ENCODE peak calls at places on chromosome 11, in seven cellular contexts. One of them, this sample, is unnamed.

GRCh38 chr11:112073941-112074811 is at the start of the genes NKAPD1 and PIH1D2:
- DNase-seq in fibroblast of pulmonary artery: peak
- DNase-seq in adipocyte: peak
- DNase-seq in Peyer's patch: peak
- DNase-seq in lower lobe of right lung: peak
- DNase-seq in fibroblast of mammary gland: peak
- DNase-seq in mesenchymal stem cell: peak
- DNase-seq in this sample: peak

GRCh38 chr11:119206512-119207299 is 567 bp downstream of the CBL start:
- DNase-seq in Peyer's patch: no peak
- DNase-seq in adipocyte: peak
- DNase-seq in fibroblast of pulmonary artery: no peak
- DNase-seq in mesenchymal stem cell: peak
- DNase-seq in fibroblast of mammary gland: peak
- DNase-seq in lower lobe of right lung: peak
- DNase-seq in this sample: peak

GRCh38 chr11:134850566-134850965 is 438.5 kb upstream of the B3GAT1 start:
- DNase-seq in Peyer's patch: no peak
- DNase-seq in mesenchymal stem cell: no peak
- DNase-seq in adipocyte: no peak
- DNase-seq in fibroblast of mammary gland: no peak
- DNase-seq in lower lobe of right lung: no peak
- DNase-seq in fibroblast of pulmonary artery: no peak
- DNase-seq in this sample: no peak

GRCh38 chr11:69567951-69568808 is 72.8 kb upstream of the CCND1 start:
- DNase-seq in fibroblast of pulmonary artery: peak
- DNase-seq in Peyer's patch: no peak
- DNase-seq in mesenchymal stem cell: peak
- DNase-seq in fibroblast of mammary gland: no peak
- DNase-seq in lower lobe of right lung: no peak
- DNase-seq in adipocyte: peak
- DNase-seq in this sample: no peak

GRCh38 chr11:68610452-68611116 is 73.8 kb upstream of the GAL start:
- DNase-seq in adipocyte: peak
- DNase-seq in fibroblast of pulmonary artery: peak
- DNase-seq in lower lobe of right lung: no peak
- DNase-seq in mesenchymal stem cell: peak
- DNase-seq in Peyer's patch: no peak
- DNase-seq in fibroblast of mammary gland: peak
- DNase-seq in this sample: no peak

GRCh38 chr11:35327829-35328228 is 91.5 kb downstream of the SLC1A2 start:
- DNase-seq in Peyer's patch: no peak
- DNase-seq in fibroblast of pulmonary artery: no peak
- DNase-seq in adipocyte: no peak
- DNase-seq in mesenchymal stem cell: no peak
- DNase-seq in fibroblast of mammary gland: no peak
- DNase-seq in lower lobe of right lung: no peak
- DNase-seq in this sample: no peak

GRCh38 chr11:12741671-12742216 is 67.5 kb downstream of the TEAD1 start:
- DNase-seq in fibroblast of pulmonary artery: no peak
- DNase-seq in mesenchymal stem cell: no peak
- DNase-seq in fibroblast of mammary gland: no peak
- DNase-seq in Peyer's patch: no peak
- DNase-seq in adipocyte: no peak
- DNase-seq in lower lobe of right lung: no peak
- DNase-seq in this sample: no peak

GRCh38 chr11:30553521-30554110 is 32.5 kb downstream of the MPPED2 start:
- DNase-seq in fibroblast of mammary gland: no peak
- DNase-seq in Peyer's patch: no peak
- DNase-seq in lower lobe of right lung: no peak
- DNase-seq in mesenchymal stem cell: peak
- DNase-seq in fibroblast of pulmonary artery: no peak
- DNase-seq in adipocyte: no peak
- DNase-seq in this sample: no peak

GRCh38 chr11:17014774-17015638 is 792 bp upstream of the PLEKHA7 start:
- DNase-seq in fibroblast of pulmonary artery: peak
- DNase-seq in mesenchymal stem cell: peak
- DNase-seq in Peyer's patch: peak
- DNase-seq in lower lobe of right lung: no peak
- DNase-seq in fibroblast of mammary gland: peak
- DNase-seq in adipocyte: no peak
- DNase-seq in this sample: peak

GRCh38 chr11:124983674-124984511 is 29.9 kb downstream of the CCDC15 start:
- DNase-seq in mesenchymal stem cell: no peak
- DNase-seq in Peyer's patch: no peak
- DNase-seq in adipocyte: no peak
- DNase-seq in lower lobe of right lung: no peak
- DNase-seq in fibroblast of mammary gland: no peak
- DNase-seq in fibroblast of pulmonary artery: no peak
- DNase-seq in this sample: no peak

GRCh38 chr11:67564230-67564629 is 19.4 kb upstream of the GSTP1 start:
- DNase-seq in Peyer's patch: no peak
- DNase-seq in mesenchymal stem cell: peak
- DNase-seq in lower lobe of right lung: no peak
- DNase-seq in fibroblast of mammary gland: peak
- DNase-seq in adipocyte: no peak
- DNase-seq in fibroblast of pulmonary artery: no peak
- DNase-seq in this sample: peak

GRCh38 chr11:93131709-93132108 is 66.1 kb downstream of the SLC36A4 start:
- DNase-seq in fibroblast of pulmonary artery: no peak
- DNase-seq in fibroblast of mammary gland: no peak
- DNase-seq in adipocyte: no peak
- DNase-seq in Peyer's patch: no peak
- DNase-seq in mesenchymal stem cell: no peak
- DNase-seq in lower lobe of right lung: no peak
- DNase-seq in this sample: peak

DNA sequence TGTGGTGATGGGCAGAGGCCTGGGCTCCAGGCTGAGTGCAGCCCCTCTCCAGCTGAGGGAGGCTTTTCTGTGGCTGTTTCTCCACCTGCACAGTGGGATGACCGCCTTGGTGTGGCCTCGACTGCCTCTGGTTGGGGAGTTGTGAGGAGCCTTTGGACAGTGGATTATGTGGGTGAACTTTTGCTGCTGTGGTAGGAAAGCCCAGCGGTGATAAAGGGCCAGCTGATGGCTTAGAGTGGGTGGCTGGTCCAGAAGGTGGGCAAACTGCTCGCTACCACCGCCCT is 1.4 kb upstream of the ESRRA start:
- DNase-seq in adipocyte: no peak
- DNase-seq in fibroblast of pulmonary artery: no peak
- DNase-seq in fibroblast of mammary gland: no peak
- DNase-seq in Peyer's patch: no peak
- DNase-seq in lower lobe of right lung: no peak
- DNase-seq in mesenchymal stem cell: no peak
- DNase-seq in this sample: no peak
- H3K4me3 ChIP-seq in adipocyte: peak
- H3K4me3 ChIP-seq in fibroblast of pulmonary artery: peak
- H3K4me3 ChIP-seq in fibroblast of mammary gland: peak
- H3K4me3 ChIP-seq in Peyer's patch: peak
- H3K4me3 ChIP-seq in lower lobe of right lung: peak
- H3K4me3 ChIP-seq in mesenchymal stem cell: peak
- H3K4me3 ChIP-seq in this sample: no peak

GRCh38 chr11:57764972-57765371 is 3.4 kb downstream of the CTNND1 start:
- DNase-seq in lower lobe of right lung: no peak
- DNase-seq in fibroblast of mammary gland: no peak
- DNase-seq in Peyer's patch: no peak
- DNase-seq in mesenchymal stem cell: no peak
- DNase-seq in fibroblast of pulmonary artery: no peak
- DNase-seq in adipocyte: no peak
- DNase-seq in this sample: no peak

GRCh38 chr11:57762235-57762866 is 749 bp downstream of the CTNND1 start:
- DNase-seq in Peyer's patch: no peak
- DNase-seq in fibroblast of pulmonary artery: no peak
- DNase-seq in adipocyte: peak
- DNase-seq in fibroblast of mammary gland: no peak
- DNase-seq in lower lobe of right lung: no peak
- DNase-seq in mesenchymal stem cell: peak
- DNase-seq in this sample: no peak

GRCh38 chr11:57761301-57762234 is at the start of gene CTNND1:
- DNase-seq in fibroblast of pulmonary artery: peak
- DNase-seq in mesenchymal stem cell: peak
- DNase-seq in fibroblast of mammary gland: peak
- DNase-seq in Peyer's patch: peak
- DNase-seq in lower lobe of right lung: peak
- DNase-seq in adipocyte: peak
- DNase-seq in this sample: peak

GRCh38 chr11:57764527-57764926 is 2.9 kb downstream of the CTNND1 start:
- DNase-seq in lower lobe of right lung: no peak
- DNase-seq in Peyer's patch: no peak
- DNase-seq in mesenchymal stem cell: peak
- DNase-seq in adipocyte: no peak
- DNase-seq in fibroblast of pulmonary artery: no peak
- DNase-seq in fibroblast of mammary gland: no peak
- DNase-seq in this sample: peak

DNA sequence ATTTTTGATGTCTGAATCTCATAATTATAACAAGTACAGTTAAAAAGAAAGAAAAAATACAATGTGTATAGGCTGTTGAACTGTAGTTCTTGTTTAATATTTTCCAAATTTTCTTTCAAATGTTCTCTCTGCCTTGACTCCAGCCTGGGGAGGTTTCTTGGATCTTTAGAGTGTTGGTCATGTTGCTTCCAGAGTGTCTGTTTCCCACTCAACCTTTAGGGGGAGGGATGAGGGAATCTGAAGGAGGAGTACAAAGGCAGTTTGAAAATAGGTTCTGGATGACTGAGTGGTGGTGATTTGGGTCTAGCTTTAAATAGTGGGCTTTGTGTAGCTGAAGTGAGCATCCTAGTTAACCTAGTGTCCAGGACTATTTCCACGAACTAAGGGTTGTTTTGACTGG is 2.0 kb downstream of the CTNND1 start:
- DNase-seq in Peyer's patch: no peak
- DNase-seq in fibroblast of mammary gland: peak
- DNase-seq in fibroblast of pulmonary artery: peak
- DNase-seq in lower lobe of right lung: no peak
- DNase-seq in mesenchymal stem cell: peak
- DNase-seq in adipocyte: peak
- DNase-seq in this sample: peak
- H3K4me3 ChIP-seq in Peyer's patch: peak
- H3K4me3 ChIP-seq in fibroblast of mammary gland: peak
- H3K4me3 ChIP-seq in fibroblast of pulmonary artery: peak
- H3K4me3 ChIP-seq in lower lobe of right lung: peak
- H3K4me3 ChIP-seq in mesenchymal stem cell: peak
- H3K4me3 ChIP-seq in adipocyte: peak
- H3K4me3 ChIP-seq in this sample: peak

GRCh38 chr11:29162490-29162889 is 854.3 kb downstream of the KCNA4 start:
- DNase-seq in lower lobe of right lung: no peak
- DNase-seq in Peyer's patch: no peak
- DNase-seq in fibroblast of pulmonary artery: peak
- DNase-seq in fibroblast of mammary gland: peak
- DNase-seq in adipocyte: peak
- DNase-seq in mesenchymal stem cell: no peak
- DNase-seq in this sample: no peak
- H3K4me3 ChIP-seq in lower lobe of right lung: no peak
- H3K4me3 ChIP-seq in Peyer's patch: no peak
- H3K4me3 ChIP-seq in fibroblast of pulmonary artery: no peak
- H3K4me3 ChIP-seq in fibroblast of mammary gland: no peak
- H3K4me3 ChIP-seq in adipocyte: no peak
- H3K4me3 ChIP-seq in mesenchymal stem cell: no peak
- H3K4me3 ChIP-seq in this sample: no peak

GRCh38 chr11:59097113-59097708 is 9.8 kb upstream of the FAM111B start:
- DNase-seq in lower lobe of right lung: peak
- DNase-seq in fibroblast of mammary gland: peak
- DNase-seq in adipocyte: peak
- DNase-seq in Peyer's patch: peak
- DNase-seq in mesenchymal stem cell: peak
- DNase-seq in fibroblast of pulmonary artery: peak
- DNase-seq in this sample: peak

GRCh38 chr11:59106363-59107336 is at the start of gene FAM111B:
- DNase-seq in Peyer's patch: peak
- DNase-seq in mesenchymal stem cell: peak
- DNase-seq in adipocyte: peak
- DNase-seq in fibroblast of mammary gland: peak
- DNase-seq in fibroblast of pulmonary artery: peak
- DNase-seq in lower lobe of right lung: peak
- DNase-seq in this sample: peak

DNA sequence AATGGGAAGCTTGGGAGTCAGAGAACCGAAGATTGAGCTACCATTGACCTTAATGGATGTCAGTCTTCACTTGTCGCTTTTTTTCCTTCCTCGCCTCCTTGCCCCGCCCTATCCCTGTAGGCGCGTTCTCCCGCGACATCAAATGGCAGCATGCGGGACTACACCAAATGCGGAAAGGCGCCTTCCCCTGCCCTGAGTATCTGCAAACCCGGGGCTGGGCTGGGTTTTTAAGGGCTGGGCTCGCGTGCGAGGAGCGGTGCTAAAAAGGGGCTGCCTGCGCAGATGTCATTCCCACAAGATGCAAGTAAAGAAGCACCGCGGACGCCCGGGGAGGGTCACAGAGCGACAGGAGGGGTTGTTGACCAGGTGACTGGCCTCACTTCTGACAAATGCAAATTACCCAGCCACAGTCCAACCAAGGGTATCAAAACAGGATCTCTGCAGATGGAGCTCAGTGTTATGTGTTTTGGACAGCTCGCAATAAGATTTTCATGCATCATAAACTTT is 4.7 kb upstream of the FAM111B start:
- DNase-seq in lower lobe of right lung: peak
- DNase-seq in fibroblast of mammary gland: peak
- DNase-seq in mesenchymal stem cell: peak
- DNase-seq in fibroblast of pulmonary artery: peak
- DNase-seq in adipocyte: peak
- DNase-seq in Peyer's patch: peak
- DNase-seq in this sample: peak
- H3K4me3 ChIP-seq in lower lobe of right lung: peak
- H3K4me3 ChIP-seq in fibroblast of mammary gland: peak
- H3K4me3 ChIP-seq in mesenchymal stem cell: peak
- H3K4me3 ChIP-seq in fibroblast of pulmonary artery: peak
- H3K4me3 ChIP-seq in adipocyte: peak
- H3K4me3 ChIP-seq in Peyer's patch: peak
- H3K4me3 ChIP-seq in this sample: peak

GRCh38 chr11:60924110-60924905 is at the start of gene TMEM132A:
- DNase-seq in fibroblast of mammary gland: peak
- DNase-seq in Peyer's patch: peak
- DNase-seq in mesenchymal stem cell: peak
- DNase-seq in lower lobe of right lung: peak
- DNase-seq in fibroblast of pulmonary artery: peak
- DNase-seq in adipocyte: peak
- DNase-seq in this sample: peak

GRCh38 chr11:60922906-60923305 is 1.4 kb upstream of the TMEM132A start:
- DNase-seq in fibroblast of pulmonary artery: no peak
- DNase-seq in adipocyte: no peak
- DNase-seq in Peyer's patch: peak
- DNase-seq in lower lobe of right lung: no peak
- DNase-seq in fibroblast of mammary gland: no peak
- DNase-seq in mesenchymal stem cell: no peak
- DNase-seq in this sample: no peak

GRCh38 chr11:60923326-60923725 is 934 bp upstream of the TMEM132A start:
- DNase-seq in adipocyte: no peak
- DNase-seq in Peyer's patch: peak
- DNase-seq in mesenchymal stem cell: no peak
- DNase-seq in fibroblast of pulmonary artery: no peak
- DNase-seq in lower lobe of right lung: no peak
- DNase-seq in fibroblast of mammary gland: no peak
- DNase-seq in this sample: no peak

GRCh38 chr11:60924906-60925684 is 835 bp downstream of the TMEM132A start:
- DNase-seq in mesenchymal stem cell: peak
- DNase-seq in lower lobe of right lung: no peak
- DNase-seq in fibroblast of mammary gland: no peak
- DNase-seq in Peyer's patch: peak
- DNase-seq in fibroblast of pulmonary artery: no peak
- DNase-seq in adipocyte: peak
- DNase-seq in this sample: no peak

GRCh38 chr11:60923800-60924109 is 505 bp upstream of the TMEM132A start:
- DNase-seq in fibroblast of mammary gland: no peak
- DNase-seq in fibroblast of pulmonary artery: no peak
- DNase-seq in adipocyte: no peak
- DNase-seq in lower lobe of right lung: no peak
- DNase-seq in mesenchymal stem cell: no peak
- DNase-seq in Peyer's patch: no peak
- DNase-seq in this sample: no peak
- H3K4me3 ChIP-seq in fibroblast of mammary gland: no peak
- H3K4me3 ChIP-seq in fibroblast of pulmonary artery: peak
- H3K4me3 ChIP-seq in adipocyte: no peak
- H3K4me3 ChIP-seq in lower lobe of right lung: peak
- H3K4me3 ChIP-seq in mesenchymal stem cell: peak
- H3K4me3 ChIP-seq in Peyer's patch: peak
- H3K4me3 ChIP-seq in this sample: peak

This sample was measured in fibroblast of villous mesenchyme.